ENCODE peak calls at places on chromosomes 2 and 18, in six cellular contexts. One of them, this sample, is unnamed.

GRCh38 chr2:222305510-222306392 is 7.0 kb upstream of the PAX3 start:
- DNase-seq in ecto neural progenitor cell: peak
- DNase-seq in KBM-7: peak
- DNase-seq in stimulated activated CD4-positive, alpha-beta T cell treated with anti-CD3 and anti-CD28 coated beads, Interleukin-2, amount 100 ng/mL, for 24 hours: no peak
- DNase-seq in CD4-positive, alpha-beta T cell: no peak
- DNase-seq in COR-L47: peak
- DNase-seq in this sample: no peak

GRCh38 chr2:189096769-189097447 is 82.7 kb downstream of the COL5A2 start:
- DNase-seq in CD4-positive, alpha-beta T cell: no peak
- DNase-seq in stimulated activated CD4-positive, alpha-beta T cell treated with anti-CD3 and anti-CD28 coated beads, Interleukin-2, amount 100 ng/mL, for 24 hours: no peak
- DNase-seq in ecto neural progenitor cell: no peak
- DNase-seq in KBM-7: no peak
- DNase-seq in COR-L47: no peak
- DNase-seq in this sample: no peak

GRCh38 chr2:30664761-30665358 is 142.4 kb downstream of the CAPN13 start:
- DNase-seq in COR-L47: no peak
- DNase-seq in ecto neural progenitor cell: peak
- DNase-seq in KBM-7: no peak
- DNase-seq in stimulated activated CD4-positive, alpha-beta T cell treated with anti-CD3 and anti-CD28 coated beads, Interleukin-2, amount 100 ng/mL, for 24 hours: peak
- DNase-seq in CD4-positive, alpha-beta T cell: no peak
- DNase-seq in this sample: no peak

GRCh38 chr18:48521723-48522122 is 17.1 kb upstream of the CTIF start:
- DNase-seq in COR-L47: no peak
- DNase-seq in stimulated activated CD4-positive, alpha-beta T cell treated with anti-CD3 and anti-CD28 coated beads, Interleukin-2, amount 100 ng/mL, for 24 hours: no peak
- DNase-seq in KBM-7: no peak
- DNase-seq in ecto neural progenitor cell: no peak
- DNase-seq in CD4-positive, alpha-beta T cell: no peak
- DNase-seq in this sample: no peak

GRCh38 chr18:62643181-62643580 is 72.2 kb upstream of the PHLPP1 start:
- DNase-seq in COR-L47: no peak
- DNase-seq in CD4-positive, alpha-beta T cell: no peak
- DNase-seq in stimulated activated CD4-positive, alpha-beta T cell treated with anti-CD3 and anti-CD28 coated beads, Interleukin-2, amount 100 ng/mL, for 24 hours: no peak
- DNase-seq in ecto neural progenitor cell: no peak
- DNase-seq in KBM-7: no peak
- DNase-seq in this sample: no peak

GRCh38 chr2:38741542-38741852 is 9.7 kb downstream of the SRSF7 start:
- DNase-seq in CD4-positive, alpha-beta T cell: no peak
- DNase-seq in KBM-7: no peak
- DNase-seq in ecto neural progenitor cell: no peak
- DNase-seq in stimulated activated CD4-positive, alpha-beta T cell treated with anti-CD3 and anti-CD28 coated beads, Interleukin-2, amount 100 ng/mL, for 24 hours: no peak
- DNase-seq in COR-L47: no peak
- DNase-seq in this sample: no peak

GRCh38 chr2:64914247-64914646 is 75.0 kb upstream of the SLC1A4 start:
- DNase-seq in COR-L47: no peak
- DNase-seq in stimulated activated CD4-positive, alpha-beta T cell treated with anti-CD3 and anti-CD28 coated beads, Interleukin-2, amount 100 ng/mL, for 24 hours: no peak
- DNase-seq in KBM-7: no peak
- DNase-seq in CD4-positive, alpha-beta T cell: no peak
- DNase-seq in ecto neural progenitor cell: no peak
- DNase-seq in this sample: no peak

GRCh38 chr2:171909261-171909660 is 13.0 kb upstream of the HAT1 start:
- DNase-seq in KBM-7: no peak
- DNase-seq in stimulated activated CD4-positive, alpha-beta T cell treated with anti-CD3 and anti-CD28 coated beads, Interleukin-2, amount 100 ng/mL, for 24 hours: no peak
- DNase-seq in ecto neural progenitor cell: no peak
- DNase-seq in COR-L47: no peak
- DNase-seq in CD4-positive, alpha-beta T cell: no peak
- DNase-seq in this sample: no peak

GRCh38 chr2:220034356-220035121 is 407.1 kb downstream of the SLC4A3 start:
- DNase-seq in COR-L47: no peak
- DNase-seq in stimulated activated CD4-positive, alpha-beta T cell treated with anti-CD3 and anti-CD28 coated beads, Interleukin-2, amount 100 ng/mL, for 24 hours: no peak
- DNase-seq in KBM-7: no peak
- DNase-seq in ecto neural progenitor cell: no peak
- DNase-seq in CD4-positive, alpha-beta T cell: no peak
- DNase-seq in this sample: no peak

GRCh38 chr2:240934701-240935100 is 28.6 kb downstream of the CROCC2 start:
- DNase-seq in COR-L47: no peak
- DNase-seq in CD4-positive, alpha-beta T cell: no peak
- DNase-seq in KBM-7: no peak
- DNase-seq in stimulated activated CD4-positive, alpha-beta T cell treated with anti-CD3 and anti-CD28 coated beads, Interleukin-2, amount 100 ng/mL, for 24 hours: no peak
- DNase-seq in ecto neural progenitor cell: no peak
- DNase-seq in this sample: peak

GRCh38 chr2:65877331-65877791 is 445.0 kb upstream of the SPRED2 start:
- DNase-seq in stimulated activated CD4-positive, alpha-beta T cell treated with anti-CD3 and anti-CD28 coated beads, Interleukin-2, amount 100 ng/mL, for 24 hours: no peak
- DNase-seq in KBM-7: no peak
- DNase-seq in ecto neural progenitor cell: no peak
- DNase-seq in COR-L47: no peak
- DNase-seq in CD4-positive, alpha-beta T cell: no peak
- DNase-seq in this sample: no peak

GRCh38 chr18:7568426-7568825 is 1.3 kb downstream of the PTPRM start:
- DNase-seq in stimulated activated CD4-positive, alpha-beta T cell treated with anti-CD3 and anti-CD28 coated beads, Interleukin-2, amount 100 ng/mL, for 24 hours: peak
- DNase-seq in ecto neural progenitor cell: no peak
- DNase-seq in COR-L47: peak
- DNase-seq in CD4-positive, alpha-beta T cell: no peak
- DNase-seq in KBM-7: peak
- DNase-seq in this sample: no peak

GRCh38 chr2:119820275-119820674 is 60.6 kb downstream of the PTPN4 start:
- DNase-seq in COR-L47: peak
- DNase-seq in stimulated activated CD4-positive, alpha-beta T cell treated with anti-CD3 and anti-CD28 coated beads, Interleukin-2, amount 100 ng/mL, for 24 hours: no peak
- DNase-seq in CD4-positive, alpha-beta T cell: no peak
- DNase-seq in ecto neural progenitor cell: no peak
- DNase-seq in KBM-7: no peak
- DNase-seq in this sample: no peak